ENCODE peak calls at places on chromosomes 3 and 15, in four cellular contexts. M, R, W and U are unnamed samples.

GRCh38 chr3:183698760-183699159 is 1.2 kb downstream of the YEATS2 start:
- DNase-seq in R (no peak), W (no peak), M (no peak), U (no peak)

GRCh38 chr3:9098716-9099675 is 135.7 kb upstream of the RAD18 start:
- DNase-seq in W (no peak), R (peak), M (no peak), U (no peak)

GRCh38 chr15:61228025-61228901 is 839 bp downstream of the RORA start:
- DNase-seq in M (peak), W (no peak), R (no peak), U (no peak)

GRCh38 chr3:157438371-157438735 is 1.7 kb downstream of the PTX3 start:
- DNase-seq in M (no peak), W (no peak), R (no peak), U (no peak)

GRCh38 chr15:45704329-45705249 is 69.8 kb downstream of the SQOR start:
- DNase-seq in R (no peak), W (no peak), M (peak), U (no peak)

GRCh38 chr3:65831733-65832425 is 206.8 kb downstream of the MAGI1 start:
- DNase-seq in W (no peak), R (no peak), M (no peak), U (no peak)

GRCh38 chr15:83178869-83179325 is 28.7 kb downstream of the HDGFL3 start:
- DNase-seq in R (no peak), M (no peak), W (no peak), U (no peak)

GRCh38 chr15:38535451-38536200 is 29.0 kb downstream of the RASGRP1 start:
- DNase-seq in W (no peak), R (no peak), M (no peak), U (no peak)

GRCh38 chr3:32522682-32523081 is 20.0 kb upstream of the CMTM6 start:
- DNase-seq in W (no peak), M (no peak), R (no peak), U (no peak)

GRCh38 chr3:132721479-132722164 is 587 bp downstream of the NPHP3 start:
- DNase-seq in R (no peak), M (peak), W (peak), U (peak)

GRCh38 chr3:167653750-167654149 is at the start of gene WDR49:
- DNase-seq in M (no peak), W (no peak), R (no peak), U (no peak)

GRCh38 chr3:111324142-111324541 is 217.9 kb upstream of the CD96 start:
- DNase-seq in M (no peak), R (no peak), W (no peak), U (no peak)
- H3K27ac ChIP-seq in M (no peak), R (no peak), W (no peak), U (no peak)

GRCh38 chr3:23806322-23807160 is 786 bp downstream of the UBE2E1 start:
- DNase-seq in W (no peak), R (no peak), M (peak), U (no peak)

GRCh38 chr3:23808525-23808924 is 2.8 kb downstream of the UBE2E1 start:
- DNase-seq in M (no peak), R (no peak), W (no peak), U (no peak)

GRCh38 chr3:23805881-23806321 is at the start of gene UBE2E1:
- DNase-seq in W (peak), M (peak), R (no peak), U (no peak)

GRCh38 chr3:23809294-23809693 is 3.5 kb downstream of the UBE2E1 start:
- DNase-seq in W (no peak), R (no peak), M (no peak), U (no peak)

GRCh38 chr3:23807161-23808015 is 1.6 kb downstream of the UBE2E1 start:
- DNase-seq in R (no peak), W (no peak), M (no peak), U (no peak)
- H3K4me3 ChIP-seq in R (peak), W (peak), M (peak), U (peak)

DNA sequence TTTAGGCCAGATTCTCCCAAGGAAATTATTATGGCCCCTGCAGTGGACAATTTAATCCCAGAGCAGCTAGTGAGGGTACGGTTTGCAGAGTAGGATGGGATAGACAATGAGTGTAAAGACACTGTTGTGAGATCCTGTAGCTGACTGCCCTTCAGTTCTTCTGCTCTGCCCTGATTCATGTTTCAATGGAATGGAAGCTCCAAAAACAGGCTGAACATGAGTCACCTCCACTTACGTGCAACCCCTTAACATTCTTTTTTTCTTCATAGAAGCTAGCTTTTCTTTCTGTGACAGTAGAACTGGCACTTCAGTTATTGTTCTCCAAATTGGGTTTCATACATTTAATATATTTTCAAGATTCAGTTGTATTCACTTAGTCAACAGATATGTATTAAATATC is 32.1 kb downstream of the CLDN18 start:
- DNase-seq in M (no peak), W (no peak), R (no peak), U (no peak)
- H3K27ac ChIP-seq in M (no peak), W (no peak), R (no peak), U (no peak)

GRCh38 chr3:16174389-16174788 is at the start of gene GALNT15:
- DNase-seq in R (no peak), M (peak), W (peak), U (peak)
- H3K4me3 ChIP-seq in R (no peak), M (peak), W (peak), U (peak)